ENCODE peak calls at places on chromosomes 3 and 15, in six cellular contexts. N is astrocyte of the spinal cord; K is stimulated activated CD4-positive, alpha-beta T cell treated with anti-CD3 and anti-CD28 coated beads, Interleukin-15, amount 100 ng/mL, for 24 hours; F is HT-29; E is HTR-8/SVneo; L is CD4-positive, CD25-positive, alpha-beta regulatory T cell. S is an unnamed sample.

GRCh38 chr3:147383617-147384016 is 22.7 kb downstream of the ZIC4 start:
- DNase-seq in E (no peak), K (no peak), L (no peak), N (no peak), F (peak), S (no peak)

GRCh38 chr3:171242951-171243350 is 216.4 kb upstream of the SLC2A2 start:
- DNase-seq in N (no peak), E (no peak), K (no peak), F (no peak), L (no peak), S (no peak)

GRCh38 chr3:17505856-17506255 is 236.6 kb downstream of the TBC1D5 start:
- DNase-seq in N (peak), F (no peak), E (peak), K (no peak), L (no peak), S (no peak)

GRCh38 chr15:64430000-64430735 is 30.2 kb upstream of the ZNF609 start:
- DNase-seq in N (peak), E (no peak), K (no peak), L (peak), F (no peak), S (peak)

GRCh38 chr3:49785565-49786356 is 581 bp downstream of the IP6K1 start:
- DNase-seq in N (peak), E (no peak), L (peak), K (peak), F (peak), S (no peak)

GRCh38 chr3:166446291-166446690 is 609.1 kb upstream of the BCHE start:
- DNase-seq in E (no peak), N (peak), L (no peak), K (no peak), F (no peak), S (no peak)

GRCh38 chr3:134622803-134623365 is 27.9 kb downstream of the KY start:
- DNase-seq in F (no peak), L (no peak), K (no peak), N (no peak), E (no peak), S (no peak)

GRCh38 chr3:8532251-8532831 is 30.7 kb downstream of the LMCD1 start:
- DNase-seq in N (peak), E (peak), K (no peak), L (no peak), F (no peak), S (no peak)

GRCh38 chr15:40793216-40793989 is 13.5 kb upstream of the ZFYVE19 start:
- DNase-seq in N (peak), L (no peak), E (no peak), K (peak), F (peak), S (peak)

GRCh38 chr15:51970981-51971352 is 611 bp downstream of the LEO1 start:
- DNase-seq in N (no peak), E (peak), F (no peak), K (no peak), L (no peak), S (no peak)

GRCh38 chr15:66154581-66154980 is 99.0 kb downstream of the MEGF11 start:
- DNase-seq in N (no peak), E (no peak), K (no peak), L (no peak), F (no peak), S (no peak)

GRCh38 chr3:142086581-142087090 is 62.7 kb downstream of the TFDP2 start:
- DNase-seq in E (no peak), K (no peak), F (peak), N (no peak), L (no peak), S (no peak)

GRCh38 chr3:189353988-189354735 is 182.4 kb downstream of the TPRG1 start:
- DNase-seq in F (peak), L (no peak), N (no peak), K (no peak), E (no peak), S (no peak)

GRCh38 chr15:65416845-65417416 is 5.8 kb downstream of the IGDCC4 start:
- DNase-seq in F (no peak), K (no peak), N (peak), E (no peak), L (no peak), S (no peak)

GRCh38 chr3:177322846-177323245 is 125.6 kb upstream of the TBL1XR1 start:
- DNase-seq in L (no peak), E (no peak), N (no peak), F (no peak), K (no peak), S (no peak)

GRCh38 chr15:81263477-81263876 is 60.5 kb downstream of the STARD5 start:
- DNase-seq in N (no peak), F (no peak), K (no peak), E (no peak), L (no peak), S (no peak)

GRCh38 chr3:195895900-195896360 is 12.4 kb downstream of the TNK2 start:
- DNase-seq in E (peak), L (peak), F (peak), K (peak), N (no peak), S (no peak)

GRCh38 chr15:60580650-60581415 is 101.9 kb upstream of the ICE2 start:
- DNase-seq in K (no peak), F (no peak), L (peak), E (no peak), N (peak), S (peak)

GRCh38 chr15:70121656-70122297 is 24.1 kb upstream of the TLE3 start:
- DNase-seq in L (no peak), E (no peak), K (no peak), F (no peak), N (peak), S (peak)

GRCh38 chr3:12253521-12253920 is 35.3 kb upstream of the PPARG start:
- DNase-seq in N (no peak), F (no peak), K (no peak), L (no peak), E (no peak), S (no peak)

GRCh38 chr15:74611341-74611740 is 4.3 kb upstream of the CLK3 start:
- DNase-seq in F (no peak), N (no peak), K (no peak), E (no peak), L (no peak), S (no peak)

GRCh38 chr3:69739204-69740102 is at the start of gene MITF:
- DNase-seq in K (peak), N (peak), F (peak), L (no peak), E (peak), S (peak)

GRCh38 chr3:47096955-47097354 is 67.0 kb downstream of the SETD2 start:
- DNase-seq in E (peak), F (no peak), N (peak), K (no peak), L (no peak), S (peak)

GRCh38 chr3:65563844-65564243 is 474.9 kb downstream of the MAGI1 start:
- DNase-seq in E (no peak), K (no peak), F (no peak), N (no peak), L (no peak), S (no peak)

GRCh38 chr3:160564949-160565441 is 376 bp downstream of the KPNA4 start:
- DNase-seq in E (peak), N (peak), K (peak), F (peak), L (peak), S (peak)

GRCh38 chr15:31352283-31352880 is 25.7 kb downstream of the KLF13 start:
- DNase-seq in N (peak), F (no peak), E (no peak), L (no peak), K (no peak), S (no peak)

GRCh38 chr15:56524915-56525314 is 60.0 kb upstream of the MNS1 start:
- DNase-seq in N (peak), K (no peak), F (no peak), L (no peak), E (no peak), S (peak)

GRCh38 chr3:59308684-59309083 is 258.9 kb upstream of the CFAP20DC start:
- DNase-seq in F (no peak), E (no peak), N (no peak), K (no peak), L (no peak), S (no peak)

GRCh38 chr15:55695432-55695831 is 47.5 kb downstream of the PRTG start:
- DNase-seq in L (no peak), E (no peak), F (no peak), N (no peak), K (no peak), S (no peak)

GRCh38 chr3:127822166-127822835 is at the start of gene MGLL:
- DNase-seq in N (peak), F (peak), L (no peak), E (peak), K (peak), S (no peak)

GRCh38 chr3:151777880-151778279 is 36.0 kb upstream of the AADAC start:
- DNase-seq in F (no peak), K (no peak), L (no peak), E (no peak), N (no peak), S (no peak)

GRCh38 chr3:56855856-56856538 is 54.2 kb upstream of the ARHGEF3 start:
- DNase-seq in E (peak), F (peak), K (peak), L (no peak), N (no peak), S (no peak)

GRCh38 chr3:60154011-60154410 is 1097.2 kb downstream of the FHIT start:
- DNase-seq in L (no peak), K (no peak), N (no peak), F (no peak), E (peak), S (no peak)

GRCh38 chr15:69794643-69795461 is 302.9 kb downstream of the TLE3 start:
- DNase-seq in F (no peak), E (peak), K (no peak), N (peak), L (no peak), S (peak)

GRCh38 chr3:46923559-46924350 is 46.2 kb downstream of the PTH1R start:
- DNase-seq in K (peak), E (no peak), N (peak), F (peak), L (no peak), S (no peak)

GRCh38 chr15:80106051-80106450 is 46.6 kb downstream of the ZFAND6 start:
- DNase-seq in L (no peak), K (no peak), E (no peak), F (no peak), N (no peak), S (no peak)

S was measured in astrocyte of the cerebellum.